ENCODE peak calls at places on chromosomes 1 and 21, in ten cellular contexts. H, L, Y, E, S, X, U, F, B and I are unnamed samples. For H3K27me3, the result is how much of the 10 kb centered on the place peaks cover.

GRCh38 chr1:174999216-174999925 is 376 bp upstream of the CACYBP start:
- DNase-seq in F (peak), E (peak), B (peak), Y (peak), U (peak), S (peak), H (peak), L (peak), X (peak), I (peak)

GRCh38 chr1:211829343-211830054 is 1.1 kb downstream of the LPGAT1 start:
- DNase-seq in L (peak), S (peak), H (no peak), U (no peak), Y (no peak), B (no peak), E (peak), X (peak), F (peak), I (no peak)

GRCh38 chr21:41817228-41817627 is 50.4 kb upstream of the RIPK4 start:
- DNase-seq in H (no peak), L (peak), Y (peak), F (peak), E (no peak), X (peak), U (peak), S (peak), B (peak), I (peak)

GRCh38 chr1:228141082-228141870 is 1.2 kb downstream of the GUK1 start:
- DNase-seq in F (peak), L (peak), E (peak), H (peak), U (peak), X (peak), Y (peak), S (no peak), B (no peak), I (no peak)

GRCh38 chr1:231679109-231679508 is 52.5 kb downstream of the DISC1 start:
- DNase-seq in F (no peak), H (no peak), S (no peak), B (no peak), L (no peak), E (no peak), Y (no peak), U (no peak), X (no peak), I (no peak)

GRCh38 chr21:43644609-43645008 is 14.7 kb downstream of the HSF2BP start:
- DNase-seq in Y (peak), E (no peak), U (peak), L (peak), H (no peak), S (peak), X (peak), F (peak), B (no peak), I (no peak)

GRCh38 chr21:39048064-39048463 is 135.2 kb downstream of the PSMG1 start:
- DNase-seq in L (peak), S (peak), E (no peak), U (no peak), H (no peak), X (no peak), Y (peak), B (no peak), F (peak), I (no peak)

GRCh38 chr1:188249813-188250212 is 1421.1 kb downstream of the PLA2G4A start:
- DNase-seq in F (no peak), Y (no peak), U (no peak), B (no peak), X (no peak), L (no peak), H (no peak), E (no peak), S (no peak), I (no peak)

GRCh38 chr1:67856921-67857320 is 23.7 kb upstream of the GNG12 start:
- DNase-seq in B (no peak), U (no peak), X (no peak), F (no peak), E (no peak), Y (no peak), H (no peak), L (no peak), S (no peak), I (no peak)

GRCh38 chr1:180912211-180912800 is 391 bp upstream of the KIAA1614 start:
- DNase-seq in B (no peak), X (peak), L (no peak), U (peak), H (no peak), E (no peak), F (peak), Y (peak), S (peak), I (no peak)
- H3K4me3 ChIP-seq in B (peak), X (peak), L (peak), U (peak), H (no peak), E (peak), F (peak), Y (peak), S (peak), I (peak)

GRCh38 chr1:204959374-204959773 is 83.6 kb upstream of the CNTN2 start:
- DNase-seq in B (no peak), L (no peak), Y (no peak), U (no peak), H (no peak), S (no peak), F (no peak), E (no peak), X (peak), I (no peak)

GRCh38 chr1:204960306-204960984 is 82.6 kb upstream of the CNTN2 start:
- DNase-seq in H (no peak), E (no peak), U (no peak), F (no peak), Y (no peak), L (no peak), X (no peak), S (no peak), B (no peak), I (no peak)

GRCh38 chr1:204959836-204960235 is 83.2 kb upstream of the CNTN2 start:
- DNase-seq in B (no peak), H (no peak), X (no peak), L (no peak), E (no peak), F (no peak), Y (no peak), S (no peak), U (no peak), I (no peak)

GRCh38 chr1:204961765-204962419 is 81.1 kb upstream of the CNTN2 start:
- DNase-seq in X (no peak), U (no peak), H (no peak), Y (no peak), E (no peak), B (no peak), F (no peak), S (no peak), L (no peak), I (no peak)

DNA sequence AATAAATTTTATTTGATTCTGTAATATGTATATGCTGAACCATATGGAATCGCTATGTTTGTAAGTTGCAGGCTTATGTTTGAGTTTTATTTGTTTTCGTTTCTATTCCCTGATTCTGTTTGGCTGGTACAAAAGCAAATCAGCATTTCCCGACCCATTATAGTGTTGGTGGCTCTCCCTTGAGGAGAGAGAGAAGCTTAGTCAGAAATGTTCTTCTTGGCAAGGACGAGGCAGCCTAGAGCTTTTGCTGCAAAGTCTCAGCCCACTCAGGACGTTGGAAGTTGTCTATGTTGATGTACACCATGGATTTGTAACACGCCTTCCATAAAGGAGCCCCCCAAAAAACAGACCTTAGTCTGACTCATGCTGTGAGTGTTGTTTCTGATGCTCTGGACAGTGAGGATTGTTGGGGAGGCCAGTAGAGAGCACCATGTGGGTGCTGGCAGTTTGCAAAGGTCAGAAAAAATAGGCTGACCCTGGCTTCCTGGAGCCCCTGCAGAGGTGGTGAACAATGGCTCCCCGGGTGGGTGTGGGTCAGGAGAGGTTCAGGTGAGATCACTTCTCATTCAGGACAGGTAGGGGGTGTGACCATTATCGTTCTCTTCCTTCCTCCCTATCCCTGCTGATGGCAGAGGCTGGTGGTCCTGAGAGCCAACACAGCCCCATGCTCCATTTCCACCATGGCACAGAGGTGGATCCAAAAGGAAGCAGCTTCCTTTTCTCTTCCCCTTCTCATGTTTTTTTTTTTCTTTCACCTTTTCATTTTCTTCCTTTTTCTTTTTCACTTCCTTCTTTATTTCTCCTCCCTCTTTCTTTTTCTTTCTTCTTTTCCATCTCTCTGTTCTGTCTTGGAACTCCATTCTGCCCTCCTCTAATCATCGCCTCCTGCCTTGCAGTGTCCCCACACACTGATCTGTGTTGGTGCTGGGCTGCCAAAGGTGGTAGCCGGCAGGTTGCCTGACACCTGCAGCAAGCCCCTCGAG is 84.4 kb upstream of the CNTN2 start:
- DNase-seq in X (no peak), B (no peak), S (no peak), E (no peak), F (no peak), U (no peak), L (no peak), Y (no peak), H (no peak), I (no peak)
- H3K27me3 ChIP-seq in X (under half), B (under half), S (under half), E (under half), F (under half), U (under half), L (under half), Y (under half), H (under half), I (under half)

DNA sequence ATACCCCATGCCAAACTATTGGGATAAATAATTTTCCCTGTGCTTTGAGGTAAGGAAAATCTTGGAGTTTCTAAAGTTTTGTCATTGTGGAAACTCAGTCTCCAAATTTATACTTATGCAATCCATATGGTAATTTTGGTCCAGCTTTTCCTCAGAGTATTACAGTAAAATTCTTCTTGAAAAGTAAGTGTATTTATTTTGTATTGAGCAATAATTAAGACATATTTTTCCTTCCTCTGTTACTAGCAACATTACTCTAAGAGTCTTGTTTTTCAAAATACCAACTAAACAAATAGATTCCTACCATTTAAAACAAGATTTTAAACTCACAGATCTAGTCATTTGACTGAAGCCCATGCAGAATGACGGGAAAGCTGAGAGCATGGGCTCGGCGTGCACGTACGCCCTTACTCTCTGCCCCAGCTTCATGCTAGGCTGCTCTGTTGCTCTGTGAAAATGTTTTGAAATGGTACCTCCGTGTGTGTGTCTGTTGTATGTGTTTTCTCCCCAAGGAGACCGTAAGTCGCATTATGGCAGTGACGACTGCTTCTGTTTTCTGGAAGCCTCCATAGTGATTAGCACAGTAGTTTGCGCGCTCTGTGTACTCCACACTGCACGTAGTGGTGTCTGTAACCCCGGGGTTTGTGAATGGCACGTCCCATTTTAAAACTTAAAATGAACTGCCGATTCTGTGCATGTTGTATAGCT is 165.3 kb downstream of the SDCCAG8 start:
- DNase-seq in U (no peak), H (no peak), X (no peak), Y (no peak), F (peak), B (no peak), L (no peak), E (no peak), S (peak), I (no peak)
- H3K27ac ChIP-seq in U (no peak), H (no peak), X (no peak), Y (no peak), F (no peak), B (no peak), L (no peak), E (peak), S (peak), I (peak)

GRCh38 chr1:199089393-199090122 is 450.7 kb downstream of the PTPRC start:
- DNase-seq in U (no peak), X (no peak), S (no peak), E (no peak), Y (peak), L (peak), B (no peak), H (peak), F (no peak), I (no peak)
- H3K4me3 ChIP-seq in U (no peak), X (no peak), S (no peak), E (no peak), Y (no peak), L (no peak), B (no peak), H (no peak), F (no peak), I (no peak)

DNA sequence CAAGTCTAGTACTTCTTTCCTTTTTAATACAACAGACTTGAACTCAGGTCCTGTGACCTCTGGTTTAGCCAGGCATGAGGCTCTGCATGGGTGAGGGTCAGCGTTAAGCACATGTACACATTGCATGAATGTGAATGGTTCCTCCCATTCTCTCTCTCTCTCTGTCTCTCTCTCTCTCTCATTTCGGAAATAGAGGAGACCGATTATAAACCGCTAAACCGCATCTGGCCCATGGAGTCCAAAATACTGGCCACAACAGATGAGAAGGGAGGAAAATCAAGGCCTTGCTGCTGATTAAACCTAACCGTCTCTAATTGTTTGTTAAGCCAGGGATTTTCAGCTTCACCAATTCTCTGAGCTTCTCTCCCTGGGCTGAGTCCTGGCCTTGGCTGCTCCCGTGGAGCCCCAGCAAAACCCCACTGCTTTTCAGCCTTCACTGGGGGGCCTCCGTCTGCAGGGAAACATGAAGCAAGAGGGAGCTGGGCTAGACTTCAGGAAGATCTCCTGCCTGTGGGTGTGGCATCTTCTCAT is 6.6 kb downstream of the RSPO1 start:
- DNase-seq in E (no peak), L (no peak), X (no peak), S (no peak), U (no peak), F (no peak), Y (no peak), H (no peak), B (no peak), I (no peak)
- H3K27me3 ChIP-seq in E (under half), L (under half), X (under half), S (half or more), U (under half), F (under half), Y (half or more), H (under half), B (under half), I (half or more)

GRCh38 chr1:172394167-172394751 is 26.2 kb upstream of the C1orf105 start:
- DNase-seq in X (peak), S (no peak), H (peak), E (no peak), Y (peak), U (no peak), L (peak), B (no peak), F (peak), I (no peak)
- H3K27ac ChIP-seq in X (peak), S (no peak), H (no peak), E (no peak), Y (no peak), U (peak), L (no peak), B (no peak), F (no peak), I (no peak)

GRCh38 chr1:27686223-27686990 is 14.4 kb upstream of the IFI6 start:
- DNase-seq in H (no peak), Y (no peak), F (no peak), E (no peak), L (no peak), B (no peak), X (no peak), U (no peak), S (no peak), I (no peak)
- H3K4me3 ChIP-seq in H (no peak), Y (no peak), F (no peak), E (no peak), L (no peak), B (no peak), X (no peak), U (no peak), S (no peak), I (no peak)

GRCh38 chr1:2416403-2416802 is 4.0 kb upstream of the PEX10 start:
- DNase-seq in E (no peak), U (no peak), F (no peak), Y (no peak), S (no peak), B (no peak), X (peak), H (peak), L (no peak), I (no peak)
- H3K27me3 ChIP-seq in E (under half), U (under half), F (under half), Y (under half), S (under half), B (under half), X (under half), H (under half), L (under half), I (under half)